ENCODE peak calls at places on chromosome 21, in four cellular contexts. One of them, this sample, is unnamed. For H3K9me3, the result is how much of the 10 kb centered on the place peaks cover.

GRCh38 chr21:34992736-34993135 is 56.4 kb downstream of the RUNX1 start:
- DNase-seq in CD8-positive, alpha-beta T cell: no peak
- DNase-seq in testis: no peak
- DNase-seq in CD4-positive, CD25-positive, alpha-beta regulatory T cell: no peak
- DNase-seq in this sample: no peak

GRCh38 chr21:43619856-43620255 is 39.4 kb downstream of the HSF2BP start:
- DNase-seq in testis: no peak
- DNase-seq in CD4-positive, CD25-positive, alpha-beta regulatory T cell: no peak
- DNase-seq in CD8-positive, alpha-beta T cell: no peak
- DNase-seq in this sample: no peak

GRCh38 chr21:33973268-33973667 is 57.7 kb upstream of the ATP5PO start:
- DNase-seq in CD4-positive, CD25-positive, alpha-beta regulatory T cell: no peak
- DNase-seq in CD8-positive, alpha-beta T cell: no peak
- DNase-seq in testis: no peak
- DNase-seq in this sample: no peak

GRCh38 chr21:35138665-35139381 is 89.7 kb upstream of the RUNX1 start:
- DNase-seq in CD4-positive, CD25-positive, alpha-beta regulatory T cell: peak
- DNase-seq in CD8-positive, alpha-beta T cell: peak
- DNase-seq in testis: no peak
- DNase-seq in this sample: no peak

GRCh38 chr21:43370091-43370658 is 56.8 kb downstream of the SIK1 start:
- DNase-seq in CD8-positive, alpha-beta T cell: no peak
- DNase-seq in CD4-positive, CD25-positive, alpha-beta regulatory T cell: no peak
- DNase-seq in testis: no peak
- DNase-seq in this sample: no peak

GRCh38 chr21:20617130-20617529 is 381.1 kb upstream of the NCAM2 start:
- DNase-seq in testis: no peak
- DNase-seq in CD4-positive, CD25-positive, alpha-beta regulatory T cell: no peak
- DNase-seq in CD8-positive, alpha-beta T cell: no peak
- DNase-seq in this sample: no peak

GRCh38 chr21:43206231-43207042 is 37.6 kb downstream of the CRYAA start:
- DNase-seq in CD4-positive, CD25-positive, alpha-beta regulatory T cell: no peak
- DNase-seq in testis: peak
- DNase-seq in CD8-positive, alpha-beta T cell: no peak
- DNase-seq in this sample: no peak

GRCh38 chr21:30408782-30409494 is 13.1 kb downstream of the KRTAP13-1 start:
- DNase-seq in CD4-positive, CD25-positive, alpha-beta regulatory T cell: no peak
- DNase-seq in testis: peak
- DNase-seq in CD8-positive, alpha-beta T cell: no peak
- DNase-seq in this sample: no peak

GRCh38 chr21:30329203-30329868 is 8.2 kb downstream of the KRTAP27-1 start:
- DNase-seq in CD4-positive, CD25-positive, alpha-beta regulatory T cell: no peak
- DNase-seq in CD8-positive, alpha-beta T cell: no peak
- DNase-seq in testis: no peak
- DNase-seq in this sample: no peak

GRCh38 chr21:36079010-36079649 is 9.3 kb downstream of the CBR1 start:
- DNase-seq in testis: no peak
- DNase-seq in CD8-positive, alpha-beta T cell: peak
- DNase-seq in CD4-positive, CD25-positive, alpha-beta regulatory T cell: peak
- DNase-seq in this sample: no peak

GRCh38 chr21:37176716-37177115 is 90.4 kb downstream of the VPS26C start:
- DNase-seq in CD4-positive, CD25-positive, alpha-beta regulatory T cell: no peak
- DNase-seq in testis: no peak
- DNase-seq in CD8-positive, alpha-beta T cell: no peak
- DNase-seq in this sample: no peak

GRCh38 chr21:31509108-31510017 is 150.1 kb upstream of the SOD1 start:
- DNase-seq in CD4-positive, CD25-positive, alpha-beta regulatory T cell: peak
- DNase-seq in CD8-positive, alpha-beta T cell: peak
- DNase-seq in testis: no peak
- DNase-seq in this sample: peak

GRCh38 chr21:42160111-42160949 is 58.6 kb upstream of the ABCG1 start:
- DNase-seq in testis: no peak
- DNase-seq in CD4-positive, CD25-positive, alpha-beta regulatory T cell: no peak
- DNase-seq in CD8-positive, alpha-beta T cell: no peak
- DNase-seq in this sample: no peak

GRCh38 chr21:42161957-42162681 is 56.8 kb upstream of the ABCG1 start:
- DNase-seq in CD4-positive, CD25-positive, alpha-beta regulatory T cell: peak
- DNase-seq in CD8-positive, alpha-beta T cell: peak
- DNase-seq in testis: no peak
- DNase-seq in this sample: no peak

GRCh38 chr21:42162831-42163510 is 56.0 kb upstream of the ABCG1 start:
- DNase-seq in testis: no peak
- DNase-seq in CD4-positive, CD25-positive, alpha-beta regulatory T cell: no peak
- DNase-seq in CD8-positive, alpha-beta T cell: no peak
- DNase-seq in this sample: no peak

GRCh38 chr21:42160950-42161225 is 58.1 kb upstream of the ABCG1 start:
- DNase-seq in CD8-positive, alpha-beta T cell: no peak
- DNase-seq in testis: no peak
- DNase-seq in CD4-positive, CD25-positive, alpha-beta regulatory T cell: no peak
- DNase-seq in this sample: no peak

GRCh38 chr21:42161401-42161956 is 57.5 kb upstream of the ABCG1 start:
- DNase-seq in CD4-positive, CD25-positive, alpha-beta regulatory T cell: no peak
- DNase-seq in testis: no peak
- DNase-seq in CD8-positive, alpha-beta T cell: no peak
- DNase-seq in this sample: no peak
- H3K9me3 ChIP-seq in CD4-positive, CD25-positive, alpha-beta regulatory T cell: under half
- H3K9me3 ChIP-seq in testis: under half
- H3K9me3 ChIP-seq in CD8-positive, alpha-beta T cell: under half
- H3K9me3 ChIP-seq in this sample: under half

GRCh38 chr21:38809170-38809878 is 3.6 kb downstream of the ETS2 start:
- DNase-seq in CD4-positive, CD25-positive, alpha-beta regulatory T cell: no peak
- DNase-seq in CD8-positive, alpha-beta T cell: no peak
- DNase-seq in testis: no peak
- DNase-seq in this sample: no peak
- H3K4me3 ChIP-seq in CD4-positive, CD25-positive, alpha-beta regulatory T cell: no peak
- H3K4me3 ChIP-seq in CD8-positive, alpha-beta T cell: no peak
- H3K4me3 ChIP-seq in testis: no peak
- H3K4me3 ChIP-seq in this sample: no peak

GRCh38 chr21:39972471-39972870 is 105.2 kb downstream of the PCP4 start:
- DNase-seq in CD8-positive, alpha-beta T cell: no peak
- DNase-seq in CD4-positive, CD25-positive, alpha-beta regulatory T cell: no peak
- DNase-seq in testis: no peak
- DNase-seq in this sample: no peak

GRCh38 chr21:39976805-39977204 is 109.6 kb downstream of the PCP4 start:
- DNase-seq in CD8-positive, alpha-beta T cell: no peak
- DNase-seq in CD4-positive, CD25-positive, alpha-beta regulatory T cell: no peak
- DNase-seq in testis: peak
- DNase-seq in this sample: no peak

GRCh38 chr21:39969691-39970364 is 102.6 kb downstream of the PCP4 start:
- DNase-seq in CD8-positive, alpha-beta T cell: no peak
- DNase-seq in testis: no peak
- DNase-seq in CD4-positive, CD25-positive, alpha-beta regulatory T cell: no peak
- DNase-seq in this sample: no peak

GRCh38 chr21:39971961-39972360 is 104.7 kb downstream of the PCP4 start:
- DNase-seq in CD4-positive, CD25-positive, alpha-beta regulatory T cell: no peak
- DNase-seq in testis: no peak
- DNase-seq in CD8-positive, alpha-beta T cell: no peak
- DNase-seq in this sample: no peak

GRCh38 chr21:39972976-39973375 is 105.7 kb downstream of the PCP4 start:
- DNase-seq in testis: no peak
- DNase-seq in CD8-positive, alpha-beta T cell: no peak
- DNase-seq in CD4-positive, CD25-positive, alpha-beta regulatory T cell: no peak
- DNase-seq in this sample: no peak
- H3K27ac ChIP-seq in testis: no peak
- H3K27ac ChIP-seq in CD8-positive, alpha-beta T cell: no peak
- H3K27ac ChIP-seq in CD4-positive, CD25-positive, alpha-beta regulatory T cell: no peak
- H3K27ac ChIP-seq in this sample: no peak

GRCh38 chr21:44822484-44823178 is 4.8 kb upstream of the SUMO3 start:
- DNase-seq in testis: no peak
- DNase-seq in CD8-positive, alpha-beta T cell: no peak
- DNase-seq in CD4-positive, CD25-positive, alpha-beta regulatory T cell: no peak
- DNase-seq in this sample: no peak
- H3K9me3 ChIP-seq in testis: under half
- H3K9me3 ChIP-seq in CD8-positive, alpha-beta T cell: under half
- H3K9me3 ChIP-seq in CD4-positive, CD25-positive, alpha-beta regulatory T cell: under half
- H3K9me3 ChIP-seq in this sample: under half

DNA sequence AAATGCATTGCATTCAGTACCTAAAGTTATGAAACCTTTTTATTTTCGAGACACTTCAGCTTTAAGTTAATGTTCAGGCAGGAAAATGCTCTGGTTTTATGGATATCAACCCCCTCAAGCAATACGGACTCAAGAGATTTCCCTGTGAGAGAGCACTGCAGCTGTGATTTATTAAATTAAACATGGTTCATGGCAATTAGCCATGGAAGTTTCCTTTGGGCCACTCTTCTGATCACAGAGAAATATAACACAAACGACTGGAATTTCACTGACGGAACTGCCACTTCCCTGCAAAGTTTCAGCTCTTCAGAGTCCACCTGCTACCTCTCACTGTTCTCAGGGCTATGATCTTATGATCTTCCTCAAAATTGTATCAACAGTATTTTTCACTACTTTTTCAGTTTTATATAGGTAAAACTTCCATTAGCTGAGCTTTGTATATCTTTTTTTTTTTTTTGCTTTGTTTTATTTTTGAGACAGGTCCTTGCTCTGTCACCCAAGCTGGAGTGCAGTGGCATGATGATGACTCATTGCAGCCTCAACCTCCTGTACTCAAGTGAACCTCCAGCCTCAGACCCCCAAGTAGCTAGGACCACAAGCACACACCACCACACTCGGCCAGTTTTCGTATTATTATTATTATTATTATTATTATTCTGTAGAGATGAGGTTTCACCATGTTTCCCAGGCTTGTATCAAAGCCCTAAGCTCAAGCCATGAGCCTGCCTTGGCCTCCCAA is 923.2 kb upstream of the TMPRSS15 start:
- DNase-seq in CD4-positive, CD25-positive, alpha-beta regulatory T cell: no peak
- DNase-seq in CD8-positive, alpha-beta T cell: no peak
- DNase-seq in testis: no peak
- DNase-seq in this sample: no peak
- H3K4me3 ChIP-seq in CD4-positive, CD25-positive, alpha-beta regulatory T cell: no peak
- H3K4me3 ChIP-seq in CD8-positive, alpha-beta T cell: no peak
- H3K4me3 ChIP-seq in testis: no peak
- H3K4me3 ChIP-seq in this sample: no peak

DNA sequence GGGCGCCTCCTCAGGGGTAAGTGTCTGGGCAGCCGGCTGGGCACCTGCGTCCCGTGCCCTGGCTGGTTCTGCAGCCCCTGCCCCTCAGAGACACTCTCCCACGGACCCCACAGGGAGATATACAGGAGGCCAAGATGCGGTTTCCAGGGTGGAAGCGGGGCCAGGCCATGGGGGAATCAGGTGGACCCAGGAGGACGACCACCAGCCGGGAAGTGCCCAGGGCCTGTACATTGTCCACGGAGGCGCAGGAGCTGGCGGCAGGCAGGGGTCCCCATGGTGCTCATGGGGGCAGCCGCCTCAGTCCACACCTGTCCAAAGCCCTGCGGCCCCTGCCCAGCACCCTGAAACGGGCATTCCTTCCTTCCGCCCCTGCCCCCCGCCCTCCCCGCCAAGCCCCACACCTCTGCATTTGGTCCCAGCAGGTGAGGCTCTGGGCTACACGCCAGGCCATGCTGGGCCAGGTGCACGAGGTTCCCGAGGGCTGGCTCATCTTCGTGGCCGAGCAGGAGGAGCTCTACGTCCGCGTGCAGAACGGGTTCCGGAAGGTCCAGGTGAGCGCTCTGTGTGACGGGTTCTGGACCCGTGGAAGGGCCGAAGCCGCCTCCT is 36.7 kb downstream of the SLC19A1 start:
- DNase-seq in CD4-positive, CD25-positive, alpha-beta regulatory T cell: no peak
- DNase-seq in CD8-positive, alpha-beta T cell: no peak
- DNase-seq in testis: no peak
- DNase-seq in this sample: no peak
- H3K27ac ChIP-seq in CD4-positive, CD25-positive, alpha-beta regulatory T cell: no peak
- H3K27ac ChIP-seq in CD8-positive, alpha-beta T cell: no peak
- H3K27ac ChIP-seq in testis: no peak
- H3K27ac ChIP-seq in this sample: no peak